ENCODE peak calls at places on chromosome 14, in five cellular contexts. L is lower lobe of right lung; Q is mesenchymal stem cell; Y is CD8-positive, alpha-beta T cell; A is stomach. H is an unnamed sample.

GRCh38 chr14:26917086-26917485 is 319.3 kb upstream of the NOVA1 start:
- DNase-seq in Q (peak; percentile 37), A (no peak), Y (no peak), L (no peak), H (peak; percentile 24)

GRCh38 chr14:70086685-70087379 is 101.9 kb downstream of the SLC8A3 start:
- DNase-seq in Q (peak; percentile 13), A (peak; percentile 34), L (no peak), Y (no peak), H (peak; percentile 72)

GRCh38 chr14:83548061-83548839 is 1981.7 kb upstream of the FLRT2 start:
- DNase-seq in Y (no peak), Q (peak; percentile 64), L (no peak), A (no peak), H (peak; percentile 7)

GRCh38 chr14:105313381-105314286 is 914 bp upstream of the PACS2 start:
- DNase-seq in Q (peak; percentile 11), A (peak; percentile 43), Y (peak; percentile 22), L (peak; percentile 69), H (peak; percentile 63)

GRCh38 chr14:46368275-46368674 is 283.3 kb downstream of the RPL10L start:
- DNase-seq in Y (no peak), L (no peak), A (no peak), Q (no peak), H (no peak)

GRCh38 chr14:79062226-79062625 is 892.1 kb downstream of the NRXN3 start:
- DNase-seq in Y (no peak), Q (no peak), A (no peak), L (no peak), H (no peak)

GRCh38 chr14:91510171-91511013 is at the start of gene PPP4R3A:
- DNase-seq in Q (peak; percentile 98), Y (peak; percentile 88), L (peak; percentile 97), A (peak; percentile 95), H (peak; percentile 95)

GRCh38 chr14:31026076-31026394 is at the start of gene STRN3:
- DNase-seq in Y (no peak), A (no peak), Q (no peak), L (no peak), H (no peak)

GRCh38 chr14:62179367-62180018 is 417.3 kb downstream of the SNAPC1 start:
- DNase-seq in Q (peak; percentile 73), L (no peak), A (peak; percentile 54), Y (no peak), H (peak; percentile 83)

GRCh38 chr14:39946796-39947195 is 514.6 kb upstream of the FBXO33 start:
- DNase-seq in Q (peak; percentile 44), Y (no peak), L (no peak), A (no peak), H (no peak)

GRCh38 chr14:42855159-42855558 is 1248.5 kb downstream of the LRFN5 start:
- DNase-seq in A (no peak), L (no peak), Y (no peak), Q (peak; percentile 10), H (no peak)

GRCh38 chr14:55333785-55334485 is 62.7 kb downstream of the FBXO34 start:
- DNase-seq in Y (no peak), L (no peak), Q (peak; percentile 77), A (no peak), H (no peak)

GRCh38 chr14:94050231-94050880 is 24.2 kb downstream of the OTUB2 start:
- DNase-seq in A (no peak), Q (no peak), Y (no peak), L (peak; percentile 58), H (no peak)

GRCh38 chr14:54652188-54652889 is 85.4 kb downstream of the SAMD4A start:
- DNase-seq in L (peak; percentile 73), A (peak; percentile 74), Q (peak; percentile 100), Y (no peak), H (peak; percentile 99)

GRCh38 chr14:77153802-77154201 is 12.2 kb upstream of the ZDHHC22 start:
- DNase-seq in A (no peak), Q (no peak), L (no peak), Y (no peak), H (no peak)

DNA sequence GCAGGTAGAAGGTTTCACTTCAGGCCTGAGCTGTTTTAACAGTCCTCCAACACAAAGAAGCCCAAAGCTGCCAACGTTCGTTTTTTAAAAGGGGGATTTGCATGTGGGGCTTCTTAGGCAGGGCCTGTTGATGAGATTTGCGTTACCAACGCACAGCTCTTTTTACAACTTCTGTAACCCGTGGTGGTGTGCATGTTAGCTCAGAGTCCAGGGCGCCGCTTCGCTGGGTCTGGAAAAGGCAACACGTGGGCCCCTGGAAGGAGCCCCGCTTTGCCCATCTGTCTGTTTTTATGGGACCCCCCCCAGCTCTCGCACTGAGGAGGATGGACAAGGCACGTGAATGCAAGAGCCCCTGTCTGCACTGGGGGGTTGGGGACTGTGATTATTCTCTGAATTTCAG is 84.0 kb downstream of the ESR2 start:
- DNase-seq in A (no peak), Q (no peak), L (no peak), Y (no peak), H (no peak)
- H3K4me3 ChIP-seq in A (no peak overlapping the region), Q (no peak overlapping the region), L (peak overlapping the region; percentile 24), Y (no peak overlapping the region), H (no peak overlapping the region)

DNA sequence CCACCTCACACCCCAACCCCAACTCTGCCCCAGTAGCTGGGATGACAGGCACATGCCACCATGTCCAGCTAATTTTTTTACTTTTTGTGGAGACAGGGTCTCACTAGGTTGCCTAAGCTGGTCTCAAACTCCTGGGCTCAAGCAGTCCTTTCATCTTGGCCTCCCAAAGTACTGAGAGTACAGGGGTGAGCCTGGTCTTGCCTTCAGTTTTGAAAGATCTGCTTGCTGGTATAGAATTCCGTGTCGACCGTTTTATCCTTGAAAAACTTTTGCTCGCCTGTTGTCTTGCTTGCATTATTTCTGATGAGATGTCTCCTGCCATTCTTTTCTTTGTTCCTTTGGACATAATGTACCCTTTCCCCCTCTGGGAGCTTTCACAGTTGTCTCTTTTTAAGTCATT is 92.0 kb upstream of the DYNC1H1 start:
- DNase-seq in A (no peak), Q (no peak), L (no peak), Y (no peak), H (no peak)
- H3K4me1 ChIP-seq in A (peaks cover 57% of the 10 kb centered on the region), Q (peaks cover 5% of the 10 kb centered on the region), L (peaks cover 27% of the 10 kb centered on the region), Y (peaks cover 42% of the 10 kb centered on the region), H (no peaks in the 10 kb centered on the region)

DNA sequence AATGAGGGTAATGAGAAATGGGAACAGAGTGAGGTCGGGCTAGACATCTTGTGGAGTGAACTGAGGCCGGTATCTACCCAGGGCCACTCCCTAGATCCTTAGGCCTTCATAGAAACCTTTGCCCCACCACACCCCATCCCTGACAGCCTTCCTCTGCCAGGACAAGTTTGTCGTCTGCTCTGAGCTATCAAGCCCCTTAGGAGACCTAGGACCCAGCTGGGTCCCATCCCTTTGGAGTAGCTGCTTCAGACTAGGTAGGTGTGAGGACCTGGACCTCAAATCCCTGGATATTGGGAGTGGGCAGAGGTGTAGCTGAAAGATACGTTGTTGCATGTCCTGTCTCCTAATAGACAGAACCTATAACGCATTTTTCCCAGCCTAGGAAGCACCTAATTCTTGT is at the start of gene TMEM253:
- DNase-seq in L (no peak), Q (no peak), Y (no peak), A (no peak), H (no peak)
- H3K27ac ChIP-seq in L (no peak within 1 kb of the TSS), Q (no peak within 1 kb of the TSS), Y (no peak within 1 kb of the TSS), A (peak within 1 kb of the TSS; percentile 90), H (peak within 1 kb of the TSS; percentile 37)

GRCh38 chr14:99201351-99202073 is 70.5 kb downstream of the BCL11B start:
- DNase-seq in Y (no peak), L (no peak), A (no peak), Q (no peak), H (no peak)
- H3K4me3 ChIP-seq in Y (peak overlapping the region; percentile 33), L (no peak overlapping the region), A (no peak overlapping the region), Q (no peak overlapping the region), H (no peak overlapping the region)

DNA sequence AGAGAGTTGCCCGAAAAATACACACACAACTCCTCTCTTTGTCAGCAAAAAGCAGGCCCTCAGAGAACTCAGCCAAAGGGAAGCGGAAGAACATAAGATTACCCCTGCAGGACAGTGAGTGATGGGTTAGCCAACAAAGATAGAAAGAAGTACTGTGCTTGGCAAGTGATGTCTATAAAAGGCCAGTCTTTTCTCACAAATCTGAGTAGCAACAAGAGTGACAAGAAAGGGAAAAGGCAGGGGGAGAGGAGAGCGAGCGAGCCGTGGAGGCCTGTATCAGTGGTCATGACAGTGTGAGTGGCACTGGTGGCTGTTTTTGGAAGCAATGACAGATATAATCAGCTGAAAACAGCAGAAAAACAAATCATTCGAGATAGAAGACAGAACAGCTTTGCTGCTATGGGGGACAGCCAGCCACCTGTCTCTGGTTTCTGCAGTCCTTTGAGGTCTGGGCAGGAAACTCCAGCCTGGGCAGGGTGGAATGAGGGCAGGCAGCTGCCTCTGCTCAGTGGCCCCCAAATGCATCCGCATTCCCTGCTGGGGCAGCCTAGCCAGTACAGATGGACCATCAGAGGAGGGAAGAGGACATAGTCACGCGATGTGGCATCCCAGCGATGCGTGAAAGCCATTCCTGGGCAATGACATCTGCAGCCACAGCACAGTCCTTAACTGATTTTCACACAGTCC is 74.7 kb downstream of the TRIM9 start:
- DNase-seq in Q (peak; percentile 38), Y (no peak), L (no peak), A (no peak), H (peak; percentile 51)
- H3K4me1 ChIP-seq in Q (peaks cover 9% of the 10 kb centered on the region), Y (no peaks in the 10 kb centered on the region), L (peaks cover 5% of the 10 kb centered on the region), A (no peaks in the 10 kb centered on the region), H (peaks cover 32% of the 10 kb centered on the region)

GRCh38 chr14:99971929-99972747 is 93.1 kb upstream of the EVL start:
- DNase-seq in L (no peak), A (no peak), Y (no peak), Q (peak; percentile 19), H (peak; percentile 14)
- H3K27ac ChIP-seq in L (peak overlapping the region; percentile 56), A (peak overlapping the region; percentile 71), Y (peak overlapping the region; percentile 15), Q (no peak overlapping the region), H (no peak overlapping the region)

H was measured in cardiac muscle cell.